ENCODE peak calls at places on chromosomes 12 and 14, in four cellular contexts. W is lower lobe of right lung, J is mammary epithelial cell, Q is testis. R is an unnamed sample.

GRCh38 chr14:102215071-102215470 is 75.4 kb downstream of the WDR20 start:
- DNase-seq in J (no peak), W (no peak), Q (peak; percentile 57), R (peak; percentile 13)

GRCh38 chr12:3490848-3491382 is at the start of gene PRMT8:
- DNase-seq in J (peak; percentile 54), W (no peak), Q (peak; percentile 24), R (peak; percentile 43)

GRCh38 chr14:93012516-93013367 is 89.8 kb downstream of the CHGA start:
- DNase-seq in Q (no peak), W (no peak), J (no peak), R (no peak)

GRCh38 chr14:74503256-74503972 is 9.8 kb downstream of the ISCA2 start:
- DNase-seq in Q (no peak), W (no peak), J (no peak), R (no peak)

GRCh38 chr12:66036317-66036716 is 94.2 kb downstream of the LLPH start:
- DNase-seq in J (peak; percentile 94), W (no peak), Q (no peak), R (peak; percentile 98)

GRCh38 chr14:104655128-104655848 is 34.1 kb upstream of the INF2 start:
- DNase-seq in W (no peak), Q (no peak), J (no peak), R (no peak)

GRCh38 chr12:52044284-52044983 is 6.8 kb upstream of the NR4A1 start:
- DNase-seq in Q (peak; percentile 92), J (no peak), W (peak; percentile 73), R (no peak)

GRCh38 chr14:50501642-50502041 is 30.7 kb downstream of the MAP4K5 start:
- DNase-seq in J (peak; percentile 70), Q (no peak), W (no peak), R (peak; percentile 72)

GRCh38 chr12:92034858-92035401 is 110.7 kb downstream of the BTG1 start:
- DNase-seq in Q (peak; percentile 41), J (peak; percentile 99), W (peak; percentile 46), R (peak; percentile 98)

DNA sequence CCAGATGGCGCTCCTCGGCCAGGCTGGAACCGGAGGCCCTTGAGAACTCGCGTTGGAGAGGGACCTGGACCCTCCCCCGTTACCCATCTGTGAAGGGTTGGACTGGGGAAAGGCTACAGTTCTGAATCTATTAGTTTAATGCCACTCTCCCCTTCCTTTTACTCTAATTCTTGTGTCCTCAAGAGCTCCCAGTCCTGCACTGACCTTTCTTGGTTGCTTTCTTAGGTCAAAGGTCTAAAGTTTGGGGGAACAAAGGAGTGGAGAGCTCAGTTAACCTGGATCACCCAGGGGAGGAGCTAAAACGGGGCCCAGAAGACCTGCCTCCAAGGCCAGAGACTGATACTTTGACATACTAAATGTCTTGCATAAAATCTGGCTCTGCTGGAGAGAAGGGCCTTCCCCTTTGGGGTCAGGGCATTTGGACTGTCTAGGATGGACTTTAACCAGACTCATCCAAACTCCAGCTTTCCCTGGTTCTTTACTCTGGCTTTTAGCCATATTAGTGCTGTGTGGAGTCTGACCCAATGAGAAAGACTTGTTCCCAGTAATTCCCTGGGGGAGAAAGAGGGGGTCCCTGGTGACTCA is 923 bp upstream of the MLF2 start:
- DNase-seq in W (no peak), Q (peak; percentile 55), J (no peak), R (no peak)
- TF ChIP-seq CTCF in W (peak; percentile 98), Q (peak; percentile 25), J (no peak), R (peak; percentile 94)

GRCh38 chr12:459050-459429 is 699 bp upstream of the B4GALNT3 start:
- DNase-seq in J (no peak), Q (no peak), W (no peak), R (no peak)
- H3K4me3 ChIP-seq in J (peak overlapping the region; percentile 62), Q (peak overlapping the region; percentile 41), W (peak overlapping the region; percentile 58), R (peak overlapping the region; percentile 51)

DNA sequence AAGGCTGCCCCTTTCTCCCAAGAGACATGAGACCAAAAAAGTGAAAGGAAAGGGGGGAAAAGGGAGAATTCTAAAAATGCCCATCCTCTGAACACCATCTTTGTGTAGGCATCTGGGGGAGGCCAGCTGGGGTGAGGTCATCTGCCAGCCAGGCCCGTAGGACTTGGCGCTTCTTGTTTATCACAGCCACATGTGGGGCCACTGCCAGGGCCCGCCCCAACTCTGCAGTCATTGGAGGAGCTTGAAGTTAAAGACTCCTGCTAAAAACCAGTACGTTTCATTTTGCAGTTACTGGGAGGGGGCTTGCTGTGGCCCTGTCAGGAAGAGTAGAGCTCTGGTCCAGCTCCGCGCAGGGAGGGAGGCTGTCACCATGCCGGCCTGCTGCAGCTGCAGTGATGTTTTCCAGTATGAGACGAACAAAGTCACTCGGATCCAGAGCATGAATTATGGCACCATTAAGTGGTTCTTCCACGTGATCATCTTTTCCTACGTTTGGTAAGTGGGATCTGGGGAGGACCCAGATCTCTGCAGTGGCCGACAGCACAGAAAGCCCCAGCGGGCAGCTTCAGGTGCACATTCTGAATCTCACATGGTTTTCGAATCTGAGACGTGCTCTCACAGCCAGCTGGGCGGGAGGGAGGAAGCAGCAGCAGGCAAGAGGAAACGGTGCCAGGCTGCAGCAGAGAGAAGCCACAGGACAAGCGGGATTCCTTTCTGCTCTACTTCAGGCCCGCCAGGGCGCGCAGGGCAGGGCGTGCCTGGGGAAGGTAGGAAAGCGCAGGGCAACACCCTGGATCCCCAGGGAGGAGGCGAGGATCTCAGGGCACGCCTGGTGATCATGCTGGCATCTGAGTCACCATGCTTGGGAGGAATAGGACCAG is at the start of gene P2RX7:
- DNase-seq in Q (peak; percentile 94), W (peak; percentile 86), J (peak; percentile 93), R (peak; percentile 98)
- TF ChIP-seq CTCF in Q (no peak), W (no peak), J (peak; percentile 50), R (peak; percentile 45)

DNA sequence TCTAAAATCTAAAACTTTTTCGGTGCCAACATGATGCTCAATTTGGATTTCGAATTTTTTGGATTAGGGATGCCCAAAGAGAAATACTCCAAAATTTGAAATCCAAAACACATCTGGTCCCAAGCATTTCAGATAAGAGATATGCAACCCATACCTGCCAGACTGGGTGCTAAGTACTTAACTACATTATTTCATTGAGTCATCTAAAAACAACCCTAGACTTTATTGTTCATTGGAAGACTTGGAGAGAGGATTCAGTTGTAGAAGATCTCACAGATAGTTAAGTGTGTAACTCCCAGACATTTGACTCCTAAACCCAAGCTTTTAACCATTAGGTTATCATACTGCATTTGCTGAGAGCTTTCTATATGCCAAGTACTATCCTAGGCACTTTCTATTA is 102.2 kb downstream of the BCAT1 start:
- DNase-seq in Q (no peak), J (no peak), W (no peak), R (no peak)
- H3K4me3 ChIP-seq in Q (no peak overlapping the region), J (no peak overlapping the region), W (no peak overlapping the region), R (no peak overlapping the region)

DNA sequence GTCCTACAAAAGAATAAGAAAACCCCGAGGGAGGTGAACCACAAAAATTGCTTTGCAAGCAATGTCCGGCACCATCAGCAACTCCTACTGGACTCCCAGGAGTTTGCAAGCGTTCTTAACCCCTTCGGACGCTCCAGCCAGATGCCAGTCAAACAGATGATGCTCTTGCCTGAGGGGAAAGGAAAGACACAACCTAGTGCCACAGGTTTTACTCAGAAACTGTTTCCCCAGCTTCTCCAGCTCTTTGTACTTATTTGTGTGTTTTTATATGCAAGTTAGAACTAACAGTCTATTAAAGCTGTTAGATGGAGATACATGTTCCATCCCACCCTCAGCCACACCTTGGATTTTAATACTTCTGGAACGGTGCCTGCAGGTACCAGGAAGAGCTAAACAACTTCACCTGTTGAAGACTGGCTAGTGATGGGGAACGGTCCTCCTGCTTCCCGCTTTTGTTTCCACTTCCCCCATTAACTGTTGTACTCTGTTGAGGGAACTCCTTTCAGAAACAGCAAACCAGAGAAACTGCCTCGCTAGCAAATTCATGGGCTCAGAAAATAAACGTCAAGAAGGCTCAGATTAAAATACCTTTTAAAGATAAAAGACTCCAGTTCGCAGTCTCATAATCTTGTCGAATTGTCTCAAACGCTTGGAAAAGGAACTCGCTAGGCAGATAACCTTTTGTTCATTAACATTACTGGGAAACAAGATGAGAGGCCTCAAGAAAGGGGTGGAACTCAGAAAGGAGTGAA is 1.1 kb upstream of the FERMT2 start:
- DNase-seq in J (peak; percentile 60), Q (peak; percentile 69), W (no peak), R (peak; percentile 48)
- TF ChIP-seq CTCF in J (peak; percentile 44), Q (no peak), W (peak; percentile 49), R (no peak)

DNA sequence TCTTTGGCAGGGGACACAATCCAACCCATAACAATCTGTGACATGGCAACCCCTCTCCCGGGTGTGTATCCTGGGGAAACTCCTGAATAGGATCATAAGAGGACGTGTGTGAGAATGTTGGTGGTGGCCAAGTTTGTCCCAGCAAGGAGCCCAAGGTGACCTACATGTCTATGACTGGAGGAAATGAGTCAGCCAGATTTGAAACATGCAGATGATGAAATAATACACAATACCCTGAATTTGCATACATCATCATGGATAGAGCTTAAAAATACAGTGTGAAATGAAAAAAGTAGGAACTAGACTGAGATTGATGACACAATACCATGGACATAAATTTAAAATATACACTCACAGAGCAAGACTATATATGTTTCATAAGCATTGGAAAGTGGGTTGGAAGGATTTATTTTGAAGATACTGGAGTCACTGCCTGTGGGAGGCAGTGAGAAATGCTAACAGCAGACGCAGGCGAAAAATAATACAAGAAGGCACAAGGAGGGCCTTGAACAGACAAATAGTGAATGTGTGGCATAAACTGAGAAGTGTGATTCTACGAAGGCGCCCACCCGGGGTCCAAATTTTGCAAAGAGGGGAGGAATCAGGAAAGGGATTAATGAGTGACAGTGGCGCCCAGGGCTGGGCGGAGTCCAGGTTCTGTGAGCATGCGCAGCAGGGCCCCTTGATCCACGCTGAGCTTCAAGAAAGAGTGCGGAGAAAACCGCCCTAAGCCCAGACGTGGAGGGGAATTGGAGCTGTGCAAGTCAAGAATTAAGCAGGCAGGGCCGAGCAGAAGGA is 7.0 kb upstream of the MAP1LC3B2 start:
- DNase-seq in W (no peak), Q (peak; percentile 44), J (peak; percentile 41), R (peak; percentile 70)
- H3K4me3 ChIP-seq in W (no peak overlapping the region), Q (peak overlapping the region; percentile 1), J (no peak overlapping the region), R (no peak overlapping the region)

GRCh38 chr14:20989464-20989786 is 355 bp upstream of the METTL17 start:
- DNase-seq in Q (no peak), W (no peak), J (no peak), R (no peak)

GRCh38 chr14:20988717-20989116 is 1.1 kb upstream of the METTL17 start:
- DNase-seq in J (no peak), Q (no peak), W (no peak), R (peak; percentile 38)

GRCh38 chr14:20986811-20987210 is 3.0 kb upstream of the METTL17 start:
- DNase-seq in W (no peak), Q (no peak), J (peak; percentile 96), R (peak; percentile 99)

DNA sequence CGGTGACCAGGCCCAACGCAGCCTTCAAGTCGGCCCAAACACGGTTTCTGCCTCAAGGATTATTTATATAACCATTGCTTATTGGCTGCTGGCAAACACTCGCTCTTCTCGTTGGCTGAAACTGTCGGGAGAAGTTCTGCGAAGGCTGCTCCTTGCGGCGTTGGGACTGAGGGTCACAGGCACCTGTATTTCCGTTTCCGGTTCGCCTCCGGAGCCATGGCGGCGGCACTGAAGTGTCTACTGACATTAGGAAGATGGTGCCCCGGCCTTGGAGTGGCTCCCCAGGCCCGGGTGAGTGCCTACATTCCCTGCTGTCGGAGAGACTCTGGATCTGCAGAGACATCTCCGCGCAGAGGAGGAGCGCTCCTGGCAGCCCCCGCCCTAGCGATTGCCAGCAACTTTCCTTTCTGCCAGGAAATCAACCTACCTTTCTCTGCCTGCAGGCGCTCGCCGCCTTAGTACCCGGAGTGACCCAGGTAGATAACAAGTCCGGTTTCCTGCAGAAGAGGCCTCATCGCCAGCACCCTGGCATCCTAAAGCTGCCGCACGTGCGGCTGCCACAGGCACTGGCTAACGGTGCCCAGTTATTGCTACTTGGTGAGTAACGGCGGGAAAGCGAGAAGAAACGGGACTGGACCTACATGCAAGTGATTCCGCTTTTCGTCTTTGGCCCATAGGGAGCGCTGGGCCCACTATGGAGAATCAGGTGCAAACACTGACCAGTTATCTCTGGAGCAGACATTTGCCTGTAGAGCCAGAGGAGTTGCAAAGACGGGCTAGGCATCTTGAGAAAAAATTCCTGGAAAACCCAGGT is at the start of gene METTL17:
- DNase-seq in J (peak; percentile 97), W (peak; percentile 93), Q (peak; percentile 97), R (peak; percentile 98)
- TF ChIP-seq CTCF in J (peak; percentile 53), W (peak; percentile 32), Q (no peak), R (peak; percentile 48)